ENCODE peak calls at places on chromosomes 6 and 20, in ten cellular contexts. U, L, D, F, V, W, B, J, H and C are unnamed samples.

GRCh38 chr6:22884441-22884840 is 315.1 kb downstream of the HDGFL1 start:
- DNase-seq in U (no peak), L (no peak), D (no peak), F (no peak), V (no peak), W (no peak), B (no peak), J (no peak), H (no peak), C (no peak)

GRCh38 chr6:152273638-152274037 is 363.5 kb downstream of the SYNE1 start:
- DNase-seq in U (no peak), L (no peak), D (no peak), F (no peak), V (no peak), W (no peak), B (no peak), J (no peak), H (no peak), C (no peak)

GRCh38 chr20:51428451-51429143 is 113.9 kb downstream of the NFATC2 start:
- DNase-seq in U (peak), L (peak), D (no peak), F (no peak), V (no peak), W (no peak), B (peak), J (no peak), H (peak), C (peak)

GRCh38 chr6:21914121-21914973 is 320.8 kb downstream of the SOX4 start:
- DNase-seq in U (peak), L (no peak), D (no peak), F (peak), V (peak), W (peak), B (no peak), J (no peak), H (peak), C (peak)

GRCh38 chr6:158897236-158897635 is 78.1 kb upstream of the EZR start:
- DNase-seq in U (no peak), L (no peak), D (no peak), F (no peak), V (no peak), W (no peak), B (no peak), J (no peak), H (no peak), C (no peak)

GRCh38 chr6:24864345-24864744 is 65.6 kb upstream of the ARMH2 start:
- DNase-seq in U (peak), L (no peak), D (no peak), F (no peak), V (no peak), W (no peak), B (no peak), J (no peak), H (no peak), C (no peak)

GRCh38 chr20:62736026-62736406 is 27.4 kb downstream of the NTSR1 start:
- DNase-seq in U (no peak), L (no peak), D (no peak), F (no peak), V (peak), W (no peak), B (no peak), J (no peak), H (no peak), C (no peak)

GRCh38 chr6:36117639-36118549 is 12.4 kb upstream of the MAPK13 start:
- DNase-seq in U (no peak), L (no peak), D (no peak), F (no peak), V (no peak), W (no peak), B (no peak), J (no peak), H (no peak), C (no peak)

GRCh38 chr20:5143856-5144255 is 17.0 kb downstream of the CDS2 start:
- DNase-seq in U (no peak), L (no peak), D (no peak), F (no peak), V (no peak), W (no peak), B (no peak), J (no peak), H (no peak), C (no peak)

GRCh38 chr6:79625746-79626145 is 5.4 kb upstream of the SH3BGRL2 start:
- DNase-seq in U (no peak), L (no peak), D (no peak), F (no peak), V (no peak), W (no peak), B (no peak), J (no peak), H (no peak), C (no peak)

GRCh38 chr6:42372699-42373098 is 79.0 kb downstream of the TRERF1 start:
- DNase-seq in U (no peak), L (no peak), D (no peak), F (no peak), V (no peak), W (no peak), B (no peak), J (no peak), H (no peak), C (no peak)
- TF ChIP-seq CTCF in U (no peak), L (no peak), D (no peak), F (no peak), V (no peak), W (no peak), B (no peak), J (no peak), H (no peak), C (no peak)

GRCh38 chr6:29927841-29928388 is 14.4 kb upstream of the HLA-A start:
- DNase-seq in U (no peak), L (no peak), D (no peak), F (no peak), V (no peak), W (no peak), B (no peak), J (no peak), H (no peak), C (no peak)

GRCh38 chr6:29925341-29926080 is 16.8 kb upstream of the HLA-A start:
- DNase-seq in U (no peak), L (peak), D (no peak), F (no peak), V (no peak), W (no peak), B (no peak), J (no peak), H (peak), C (no peak)

GRCh38 chr6:29924731-29925130 is 17.6 kb upstream of the HLA-A start:
- DNase-seq in U (no peak), L (no peak), D (no peak), F (no peak), V (no peak), W (no peak), B (no peak), J (peak), H (no peak), C (no peak)

GRCh38 chr6:29926081-29926794 is 16.1 kb upstream of the HLA-A start:
- DNase-seq in U (peak), L (peak), D (no peak), F (no peak), V (peak), W (no peak), B (no peak), J (no peak), H (peak), C (no peak)

GRCh38 chr6:29926795-29927427 is 15.4 kb upstream of the HLA-A start:
- DNase-seq in U (peak), L (peak), D (peak), F (no peak), V (peak), W (peak), B (peak), J (no peak), H (peak), C (no peak)
- TF ChIP-seq POLR2A in U (no peak), L (peak), D (no peak), F (peak), V (peak), W (no peak), B (no peak), J (no peak), H (peak), C (no peak)

DNA sequence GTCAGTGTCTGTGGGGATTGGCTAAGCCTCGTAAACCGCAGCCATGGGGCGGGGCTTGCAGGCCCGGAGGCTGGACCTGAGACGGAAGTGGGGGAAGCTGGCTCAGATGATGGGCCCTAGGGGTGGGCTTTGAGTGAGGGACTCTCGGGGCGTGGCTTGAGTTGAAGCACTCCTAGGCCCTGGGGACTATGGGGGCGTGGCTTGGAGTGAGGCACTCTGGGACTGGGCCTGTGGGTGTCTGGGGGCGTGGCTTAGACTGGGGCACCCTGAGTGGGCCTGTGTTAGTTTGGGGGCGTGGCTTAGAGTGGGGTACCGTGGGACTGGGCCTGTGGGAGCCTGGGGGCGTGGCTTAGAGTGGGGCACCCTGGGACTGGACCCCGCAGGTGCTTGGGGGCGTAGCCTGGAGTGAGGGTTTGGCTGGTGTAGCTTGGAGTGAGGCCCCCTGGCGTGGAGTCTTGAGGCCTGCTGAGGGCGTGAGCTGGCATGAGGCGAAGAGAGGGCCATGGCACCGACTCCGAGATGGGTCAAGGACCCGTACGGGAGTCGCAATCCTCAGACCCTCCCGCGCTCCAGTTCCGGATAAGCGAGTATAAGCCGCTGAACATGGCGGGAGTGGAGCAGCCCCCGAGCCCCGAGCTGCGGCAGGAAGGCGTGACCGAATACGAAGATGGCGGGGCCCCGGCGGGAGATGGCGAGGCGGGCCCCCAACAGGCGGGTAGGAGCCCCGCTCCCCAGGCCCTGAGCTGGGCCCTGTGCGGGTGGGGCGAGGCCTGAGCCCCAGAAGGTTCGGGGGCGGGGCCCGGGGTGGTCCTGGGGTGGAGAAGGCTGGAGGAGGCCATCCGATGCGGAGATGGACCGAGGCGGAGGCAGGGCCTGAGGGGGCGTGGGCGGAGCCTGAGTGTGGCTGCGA is 6.8 kb downstream of the L3MBTL1 start:
- DNase-seq in U (peak), L (peak), D (no peak), F (peak), V (peak), W (peak), B (peak), J (peak), H (peak), C (peak)
- TF ChIP-seq CTCF in U (peak), L (peak), D (no peak), F (no peak), V (no peak), W (peak), B (peak), J (peak), H (peak), C (peak)

GRCh38 chr20:35454881-35455609 is at the start of gene CEP250:
- DNase-seq in U (peak), L (peak), D (peak), F (peak), V (peak), W (peak), B (peak), J (peak), H (peak), C (peak)
- TF ChIP-seq POLR2A in U (peak), L (no peak), D (peak), F (peak), V (peak), W (peak), B (no peak), J (peak), H (no peak), C (peak)

GRCh38 chr6:13383280-13384163 is 55.2 kb upstream of the TBC1D7 start:
- DNase-seq in U (peak), L (no peak), D (peak), F (no peak), V (peak), W (no peak), B (no peak), J (no peak), H (no peak), C (no peak)
- TF ChIP-seq CTCF in U (peak), L (no peak), D (no peak), F (no peak), V (no peak), W (peak), B (no peak), J (no peak), H (no peak), C (no peak)

DNA sequence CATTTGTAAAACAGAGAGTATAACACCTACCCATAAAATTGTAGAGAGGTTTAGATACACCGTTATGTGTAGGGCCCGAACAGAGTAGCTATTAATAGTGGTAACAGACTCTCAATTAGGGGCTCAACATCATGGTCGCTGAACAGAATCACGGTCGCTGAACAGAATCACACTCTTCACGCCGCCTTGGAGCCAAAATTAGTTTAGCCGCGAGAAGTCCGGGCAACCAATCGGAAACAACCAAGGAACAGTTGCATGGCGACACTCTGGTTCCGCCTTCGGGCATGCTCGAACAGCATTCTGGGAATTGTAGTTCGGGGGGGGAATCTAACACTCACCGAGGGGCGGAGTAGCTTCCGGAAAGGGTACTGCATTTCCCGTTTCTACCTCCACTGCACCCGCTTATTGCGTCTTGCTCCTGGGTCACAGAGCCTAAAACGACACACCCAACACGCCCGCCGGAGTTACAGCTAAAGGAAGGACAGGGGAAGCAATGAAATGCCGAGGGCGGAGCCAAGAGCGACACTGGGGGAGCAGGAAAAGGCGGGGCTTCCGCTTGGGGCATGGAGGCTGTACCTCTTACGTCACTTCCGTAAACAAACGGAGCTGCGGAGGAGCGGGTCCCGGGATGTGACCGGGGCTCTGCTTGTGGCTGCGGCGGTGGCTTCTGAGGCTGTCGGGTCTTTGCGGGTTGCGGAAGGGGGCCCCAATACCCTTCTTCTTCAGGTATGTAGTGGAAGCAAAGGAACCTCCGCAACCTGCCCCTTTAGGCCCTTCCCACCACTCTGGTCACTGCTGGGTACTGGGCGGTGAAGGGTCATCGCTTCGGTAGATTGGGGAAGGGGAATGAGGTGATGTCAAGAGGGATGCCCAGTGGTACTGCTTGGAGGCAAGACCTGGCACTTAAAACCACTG is at the start of gene CCDC28A:
- DNase-seq in U (peak), L (peak), D (peak), F (peak), V (peak), W (peak), B (peak), J (peak), H (peak), C (peak)
- TF ChIP-seq POLR2A in U (peak), L (peak), D (no peak), F (peak), V (peak), W (peak), B (peak), J (peak), H (peak), C (peak)

DNA sequence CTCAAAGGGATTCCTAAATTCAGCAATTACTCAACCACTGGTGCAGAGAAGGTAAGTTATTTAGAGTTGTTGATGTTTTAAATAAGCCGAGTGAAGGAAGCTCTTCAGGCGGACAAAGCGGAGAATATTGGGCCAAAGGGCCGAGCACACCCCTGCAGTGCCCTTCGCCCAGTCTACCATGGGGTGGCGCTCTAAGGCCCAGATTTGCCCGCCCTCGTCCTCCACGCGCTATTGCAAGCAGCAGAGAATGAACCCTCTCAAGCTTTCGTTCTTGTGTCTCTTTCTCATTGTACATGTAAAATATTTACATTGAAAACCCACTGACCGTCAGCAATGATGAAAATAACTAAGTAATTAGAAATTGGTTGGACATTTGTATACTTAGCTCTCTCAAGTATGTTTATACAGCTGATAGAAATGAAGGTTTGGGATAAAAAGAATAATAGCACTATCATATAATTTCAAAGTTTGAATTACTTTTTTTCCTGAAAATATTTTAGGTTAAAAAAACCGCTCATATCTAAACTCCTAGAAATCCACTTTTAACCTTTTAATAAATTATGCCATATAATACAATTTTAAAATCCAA is 195.0 kb upstream of the CEP162 start:
- DNase-seq in U (peak), L (peak), D (peak), F (no peak), V (no peak), W (peak), B (no peak), J (peak), H (peak), C (peak)
- TF ChIP-seq CTCF in U (peak), L (no peak), D (peak), F (no peak), V (no peak), W (peak), B (no peak), J (peak), H (no peak), C (peak)

GRCh38 chr6:133955582-133956412 is 2.8 kb downstream of the TBPL1 start:
- DNase-seq in U (no peak), L (no peak), D (no peak), F (no peak), V (no peak), W (no peak), B (no peak), J (no peak), H (no peak), C (no peak)

GRCh38 chr6:133959667-133960368 is 6.8 kb downstream of the TBPL1 start:
- DNase-seq in U (no peak), L (no peak), D (no peak), F (no peak), V (no peak), W (no peak), B (no peak), J (no peak), H (no peak), C (no peak)

GRCh38 chr6:133958782-133959181 is 5.8 kb downstream of the TBPL1 start:
- DNase-seq in U (no peak), L (no peak), D (no peak), F (no peak), V (no peak), W (no peak), B (no peak), J (no peak), H (no peak), C (no peak)

GRCh38 chr6:133956413-133957049 is 3.5 kb downstream of the TBPL1 start:
- DNase-seq in U (no peak), L (no peak), D (no peak), F (no peak), V (no peak), W (no peak), B (no peak), J (no peak), H (no peak), C (no peak)

DNA sequence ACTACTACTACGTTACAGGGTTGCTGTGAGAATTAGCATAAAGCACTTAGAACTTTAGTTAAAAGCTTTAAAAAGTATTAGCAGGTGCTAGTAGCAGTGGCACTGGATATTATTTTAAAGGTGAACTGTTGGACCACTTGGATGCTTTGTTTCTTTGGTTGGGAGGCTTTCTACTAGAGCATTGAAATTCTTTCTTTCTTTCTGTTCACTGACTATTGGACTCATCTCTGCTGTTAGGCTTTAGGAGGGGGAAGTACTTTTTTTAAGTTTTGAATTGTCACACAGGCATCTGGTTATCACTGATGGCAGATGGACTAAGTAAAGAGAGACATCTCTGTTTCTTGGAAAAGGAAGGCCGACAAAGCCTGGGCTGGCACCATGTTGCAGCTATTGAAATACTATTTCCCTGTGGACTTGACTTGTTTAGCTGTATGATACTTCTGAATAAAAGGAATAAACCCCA is 4.8 kb downstream of the TBPL1 start:
- DNase-seq in U (no peak), L (no peak), D (no peak), F (no peak), V (no peak), W (no peak), B (no peak), J (no peak), H (no peak), C (no peak)
- TF ChIP-seq POLR2A in U (no peak), L (no peak), D (no peak), F (no peak), V (no peak), W (no peak), B (no peak), J (no peak), H (no peak), C (no peak)

DNA sequence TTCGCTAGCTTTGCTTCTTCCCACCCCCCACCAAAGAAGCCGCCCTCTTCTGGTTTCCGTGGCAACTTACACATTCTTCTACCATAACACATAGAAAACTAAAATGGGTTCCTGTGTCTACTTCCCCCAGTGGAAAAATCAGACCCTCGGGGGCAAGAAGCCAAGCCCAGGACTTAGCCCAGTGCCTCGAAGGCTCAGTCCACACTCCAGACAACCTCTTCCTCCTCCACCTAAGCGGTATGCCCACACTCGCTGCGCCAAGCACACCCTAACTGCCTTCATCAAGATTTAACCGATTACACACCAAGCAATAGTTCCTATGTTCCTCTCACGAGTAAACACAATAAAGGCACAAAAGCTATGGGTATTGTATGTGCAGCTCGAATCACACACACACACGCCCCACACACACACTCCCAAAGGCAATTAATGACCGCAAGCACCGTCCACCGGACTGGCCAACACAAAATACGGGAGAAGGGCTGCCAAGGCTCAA is 537 bp downstream of the PPIL4 start:
- DNase-seq in U (peak), L (peak), D (peak), F (no peak), V (peak), W (no peak), B (peak), J (no peak), H (peak), C (peak)
- TF ChIP-seq CTCF in U (peak), L (no peak), D (peak), F (no peak), V (no peak), W (no peak), B (no peak), J (peak), H (no peak), C (no peak)